ENCODE peak calls at places on chromosomes 1 and 21, in four cellular contexts. Z is K562, T is HepG2, M is GM12878. W is an unnamed sample.
A peak's percentile ranks its signal among the peaks of the same experiment; 100 is the strongest.

GRCh38 chr1:6489799-6490180 is 1.7 kb downstream of the PLEKHG5 start:
- DNase-seq in Z (peak; percentile 91), T (peak; percentile 50), M (peak; percentile 15), W (peak; percentile 87)

GRCh38 chr1:244801246-244801645 is 34.2 kb upstream of the COX20 start:
- DNase-seq in Z (peak; percentile 62), T (peak; percentile 87), M (no peak), W (peak; percentile 43)

GRCh38 chr1:228190182-228190581 is 17.7 kb upstream of the OBSCN start:
- DNase-seq in Z (no peak), T (no peak), M (no peak), W (no peak)

GRCh38 chr1:58592521-58593134 is 15.6 kb upstream of the TACSTD2 start:
- DNase-seq in Z (no peak), T (no peak), M (no peak), W (no peak)

GRCh38 chr1:41887365-41887764 is 31.4 kb downstream of the HIVEP3 start:
- DNase-seq in Z (no peak), T (no peak), M (no peak), W (no peak)

GRCh38 chr1:231918239-231919015 is 291.8 kb downstream of the DISC1 start:
- DNase-seq in Z (no peak), T (no peak), M (peak; percentile 8), W (no peak)

GRCh38 chr1:89941110-89941770 is 53.7 kb upstream of the ZNF326 start:
- DNase-seq in Z (peak; percentile 78), T (no peak), M (peak; percentile 24), W (no peak)

GRCh38 chr1:198155253-198155652 is 1.5 kb upstream of the NEK7 start:
- DNase-seq in Z (no peak), T (no peak), M (no peak), W (no peak)

GRCh38 chr1:45493116-45493697 is 2.2 kb upstream of the TESK2 start:
- DNase-seq in Z (peak; percentile 77), T (peak; percentile 55), M (no peak), W (peak; percentile 45)

GRCh38 chr21:46004168-46004861 is 22.7 kb downstream of the COL6A1 start:
- DNase-seq in Z (no peak), T (no peak), M (no peak), W (no peak)

GRCh38 chr1:116514708-116515525 is 55.9 kb downstream of the CD58 start:
- DNase-seq in Z (no peak), T (no peak), M (peak; percentile 88), W (no peak)

GRCh38 chr1:184563308-184563707 is 176.5 kb downstream of the C1orf21 start:
- DNase-seq in Z (peak; percentile 9), T (no peak), M (no peak), W (no peak)

GRCh38 chr1:189986521-189986920 is 491.1 kb downstream of the BRINP3 start:
- DNase-seq in Z (no peak), T (no peak), M (no peak), W (no peak)

GRCh38 chr1:62599044-62599443 is 1.7 kb downstream of the ANGPTL3 start:
- DNase-seq in Z (no peak), T (no peak), M (no peak), W (no peak)

GRCh38 chr1:46062651-46063319 is 69.6 kb downstream of the PIK3R3 start:
- DNase-seq in Z (no peak), T (no peak), M (peak; percentile 51), W (no peak)

GRCh38 chr1:182615468-182616129 is 11.4 kb upstream of the RGS16 start:
- DNase-seq in Z (no peak), T (no peak), M (no peak), W (peak; percentile 31)

GRCh38 chr1:156451486-156452184 is 48.9 kb downstream of the MEF2D start:
- DNase-seq in Z (no peak), T (no peak), M (no peak), W (no peak)

GRCh38 chr1:247908761-247909160 is 11.3 kb upstream of the OR2T8 start:
- DNase-seq in Z (no peak), T (no peak), M (no peak), W (no peak)

GRCh38 chr1:187928288-187928687 is 1099.5 kb downstream of the PLA2G4A start:
- DNase-seq in Z (peak; percentile 1), T (peak; percentile 29), M (no peak), W (peak; percentile 54)

GRCh38 chr1:178612261-178612660 is 99.4 kb downstream of the TEX35 start:
- DNase-seq in Z (no peak), T (no peak), M (no peak), W (no peak)

GRCh38 chr1:222034790-222035189 is 292.9 kb upstream of the DUSP10 start:
- DNase-seq in Z (no peak), T (no peak), M (no peak), W (no peak)

GRCh38 chr1:8303141-8303540 is 14.8 kb upstream of the SLC45A1 start:
- DNase-seq in Z (no peak), T (no peak), M (no peak), W (no peak)

GRCh38 chr1:104064391-104064790 is 314.7 kb downstream of the AMY1C start:
- DNase-seq in Z (no peak), T (no peak), M (no peak), W (no peak)

GRCh38 chr21:41418956-41419680 is 6.9 kb upstream of the MX1 start:
- DNase-seq in Z (no peak), T (no peak), M (no peak), W (no peak)

GRCh38 chr21:28537371-28538079 is 455.2 kb downstream of the LTN1 start:
- DNase-seq in Z (no peak), T (no peak), M (no peak), W (no peak)

GRCh38 chr1:111878649-111879048 is 110.8 kb downstream of the KCND3 start:
- DNase-seq in Z (no peak), T (peak; percentile 31), M (peak; percentile 4), W (no peak)

GRCh38 chr1:179881642-179882252 is 338 bp upstream of the TOR1AIP1 start:
- DNase-seq in Z (peak; percentile 88), T (peak; percentile 70), M (no peak), W (no peak)

GRCh38 chr1:59671066-59671952 is 143.4 kb upstream of the HOOK1 start:
- DNase-seq in Z (no peak), T (no peak), M (no peak), W (no peak)

GRCh38 chr1:3618904-3619671 is 5.7 kb upstream of the TPRG1L start:
- DNase-seq in Z (peak; percentile 88), T (peak; percentile 77), M (peak; percentile 11), W (peak; percentile 78)

GRCh38 chr1:30740952-30741894 is 16.4 kb downstream of the LAPTM5 start:
- DNase-seq in Z (peak; percentile 62), T (no peak), M (no peak), W (no peak)

GRCh38 chr1:29090937-29091618 is 32.6 kb downstream of the TMEM200B start:
- DNase-seq in Z (no peak), T (no peak), M (no peak), W (no peak)

GRCh38 chr21:14120091-14120734 is 90.5 kb downstream of the LIPI start:
- DNase-seq in Z (peak; percentile 78), T (peak; percentile 11), M (peak; percentile 23), W (peak; percentile 73)

GRCh38 chr1:207922554-207922953 is 11.6 kb upstream of the CD34 start:
- DNase-seq in Z (no peak), T (no peak), M (no peak), W (no peak)

GRCh38 chr1:5296135-5296930 is 641.9 kb downstream of the AJAP1 start:
- DNase-seq in Z (no peak), T (no peak), M (no peak), W (no peak)

GRCh38 chr21:44894687-44895302 is 21.3 kb upstream of the PTTG1IP start:
- DNase-seq in Z (no peak), T (no peak), M (no peak), W (no peak)

GRCh38 chr1:67439277-67440029 is 9.3 kb upstream of the SERBP1 start:
- DNase-seq in Z (no peak), T (peak; percentile 52), M (no peak), W (no peak)

GRCh38 chr1:56545711-56546110 is 33.7 kb downstream of the PLPP3 start:
- DNase-seq in Z (no peak), T (no peak), M (no peak), W (no peak)

DNA sequence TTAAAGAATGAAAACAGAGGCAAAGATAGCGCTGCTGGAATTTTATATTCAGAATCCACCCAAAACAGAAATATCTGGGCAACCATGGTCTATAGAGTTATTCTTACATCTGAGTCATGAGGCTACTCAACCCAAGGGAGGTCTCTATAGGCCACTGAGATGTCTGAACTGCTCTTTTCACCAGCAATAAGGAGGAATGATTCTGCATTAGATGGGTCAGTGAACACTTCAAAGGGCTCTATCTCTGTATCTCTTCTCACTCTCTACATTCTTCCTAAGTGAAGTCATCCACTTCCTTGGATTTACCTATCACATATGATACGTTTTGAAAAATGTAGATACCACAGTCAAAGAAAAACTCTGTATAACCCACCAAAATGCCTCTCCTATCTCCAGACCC is 90.2 kb upstream of the NGF start:
- DNase-seq in Z (no peak), T (no peak), M (no peak), W (no peak)
- TF ChIP-seq CBFB in Z (no peak), T (no peak), M (no peak), W (no peak)

GRCh38 chr21:42527489-42528158 is 14.0 kb downstream of the SLC37A1 start:
- DNase-seq in Z (no peak), T (no peak), M (peak; percentile 80), W (no peak)
- TF ChIP-seq CBFB in Z (no peak), T (no peak), M (no peak), W (no peak)

DNA sequence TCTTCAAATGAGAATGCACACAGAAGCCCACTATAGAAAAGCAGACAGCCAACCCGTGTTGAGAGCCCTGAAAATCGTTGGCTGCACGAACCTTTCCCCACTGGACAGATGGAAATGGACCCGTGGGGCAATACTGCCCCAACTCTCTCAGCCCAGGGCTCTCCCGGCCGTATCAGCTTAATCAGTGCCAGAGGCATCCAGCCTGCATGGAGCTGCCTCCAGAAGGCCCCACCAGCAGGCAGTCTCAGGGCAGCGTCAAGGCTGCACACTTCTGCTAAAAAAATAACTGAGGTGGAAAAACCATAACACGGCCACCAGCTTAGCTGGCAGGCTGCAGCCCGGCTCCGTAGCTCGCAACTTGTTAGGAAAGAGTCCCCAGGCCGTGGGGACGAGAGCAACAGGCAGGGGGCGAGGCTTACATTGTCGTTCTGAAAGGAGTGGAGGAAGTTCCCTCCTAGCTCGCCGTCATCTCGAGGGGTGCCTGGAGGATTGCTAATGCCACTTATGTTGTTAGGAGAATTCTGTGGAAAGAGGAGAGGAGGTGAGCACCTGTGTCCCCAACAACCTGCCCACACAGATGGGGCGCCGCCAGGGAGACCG is 28.0 kb downstream of the MRPL37 start:
- DNase-seq in Z (no peak), T (no peak), M (no peak), W (peak; percentile 47)
- TF ChIP-seq CBFB in Z (no peak), T (no peak), M (no peak), W (no peak)

GRCh38 chr1:18446751-18447150 is 34.0 kb upstream of the KLHDC7A start:
- DNase-seq in Z (no peak), T (no peak), M (no peak), W (no peak)

GRCh38 chr1:18452550-18452949 is 28.2 kb upstream of the KLHDC7A start:
- DNase-seq in Z (peak; percentile 64), T (peak; percentile 13), M (peak; percentile 7), W (no peak)

GRCh38 chr1:18448889-18449288 is 31.8 kb upstream of the KLHDC7A start:
- DNase-seq in Z (no peak), T (no peak), M (no peak), W (no peak)

GRCh38 chr1:18443573-18444520 is 36.9 kb upstream of the KLHDC7A start:
- DNase-seq in Z (peak; percentile 9), T (no peak), M (no peak), W (no peak)

GRCh38 chr1:18447509-18448220 is 33.1 kb upstream of the KLHDC7A start:
- DNase-seq in Z (no peak), T (no peak), M (no peak), W (no peak)
- TF ChIP-seq CBFB in Z (no peak), T (no peak), M (no peak), W (no peak)

W was measured in WTC11.